ENCODE peak calls at places on chromosome 14, in seven cellular contexts. Q is H1, U is mesendoderm, O is IMR-90, S is neuronal stem cell, P is mesenchymal stem cell, B is H9. L is an unnamed sample.

GRCh38 chr14:50726372-50727107 is 58.4 kb upstream of the SAV1 start:
- DNase-seq in Q (no peak), U (no peak), O (peak), S (no peak), P (peak), B (no peak), L (peak)

GRCh38 chr14:92728781-92729364 is 19.6 kb downstream of the LGMN start:
- DNase-seq in Q (no peak), U (peak), O (peak), S (no peak), P (no peak), B (no peak), L (peak)

GRCh38 chr14:64654072-64654899 is 49.9 kb upstream of the PLEKHG3 start:
- DNase-seq in Q (no peak), U (no peak), O (peak), S (no peak), P (peak), B (no peak), L (peak)

GRCh38 chr14:72518809-72519377 is 375.0 kb downstream of the DPF3 start:
- DNase-seq in Q (no peak), U (no peak), O (no peak), S (no peak), P (no peak), B (no peak), L (no peak)

GRCh38 chr14:105119410-105120025 is 49.1 kb downstream of the JAG2 start:
- DNase-seq in Q (no peak), U (no peak), O (no peak), S (no peak), P (no peak), B (no peak), L (no peak)

GRCh38 chr14:22276913-22277816 is 311.9 kb downstream of the DAD1 start:
- DNase-seq in Q (no peak), U (peak), O (peak), S (no peak), P (peak), B (no peak), L (no peak)

GRCh38 chr14:45679852-45680251 is 426.9 kb upstream of the MIS18BP1 start:
- DNase-seq in Q (no peak), U (peak), O (peak), S (no peak), P (peak), B (no peak), L (no peak)

GRCh38 chr14:50943943-50944646 is at the start of gene PYGL:
- DNase-seq in Q (peak), U (peak), O (peak), S (peak), P (peak), B (peak), L (peak)

GRCh38 chr14:91399868-91400640 is 17.6 kb downstream of the CCDC88C start:
- DNase-seq in Q (peak), U (no peak), O (no peak), S (no peak), P (no peak), B (peak), L (no peak)

GRCh38 chr14:91403069-91403600 is 14.5 kb downstream of the CCDC88C start:
- DNase-seq in Q (no peak), U (no peak), O (no peak), S (no peak), P (no peak), B (peak), L (no peak)

GRCh38 chr14:91402278-91403068 is 15.1 kb downstream of the CCDC88C start:
- DNase-seq in Q (no peak), U (no peak), O (no peak), S (no peak), P (no peak), B (no peak), L (no peak)

GRCh38 chr14:91400696-91401095 is 16.9 kb downstream of the CCDC88C start:
- DNase-seq in Q (no peak), U (no peak), O (peak), S (no peak), P (no peak), B (no peak), L (no peak)

GRCh38 chr14:91401751-91402150 is 15.9 kb downstream of the CCDC88C start:
- DNase-seq in Q (no peak), U (no peak), O (no peak), S (no peak), P (no peak), B (no peak), L (no peak)
- H3K23ac ChIP-seq in Q (no peak), U (no peak), O (no peak), S (no peak), P (no peak), B (no peak), L (no peak)

GRCh38 chr14:32977913-32978312 is 39.2 kb downstream of the NPAS3 start:
- DNase-seq in Q (no peak), U (no peak), O (no peak), S (no peak), P (no peak), B (no peak), L (no peak)
- H3K27ac ChIP-seq in Q (no peak), U (no peak), O (no peak), S (no peak), P (no peak), B (no peak), L (no peak)

DNA sequence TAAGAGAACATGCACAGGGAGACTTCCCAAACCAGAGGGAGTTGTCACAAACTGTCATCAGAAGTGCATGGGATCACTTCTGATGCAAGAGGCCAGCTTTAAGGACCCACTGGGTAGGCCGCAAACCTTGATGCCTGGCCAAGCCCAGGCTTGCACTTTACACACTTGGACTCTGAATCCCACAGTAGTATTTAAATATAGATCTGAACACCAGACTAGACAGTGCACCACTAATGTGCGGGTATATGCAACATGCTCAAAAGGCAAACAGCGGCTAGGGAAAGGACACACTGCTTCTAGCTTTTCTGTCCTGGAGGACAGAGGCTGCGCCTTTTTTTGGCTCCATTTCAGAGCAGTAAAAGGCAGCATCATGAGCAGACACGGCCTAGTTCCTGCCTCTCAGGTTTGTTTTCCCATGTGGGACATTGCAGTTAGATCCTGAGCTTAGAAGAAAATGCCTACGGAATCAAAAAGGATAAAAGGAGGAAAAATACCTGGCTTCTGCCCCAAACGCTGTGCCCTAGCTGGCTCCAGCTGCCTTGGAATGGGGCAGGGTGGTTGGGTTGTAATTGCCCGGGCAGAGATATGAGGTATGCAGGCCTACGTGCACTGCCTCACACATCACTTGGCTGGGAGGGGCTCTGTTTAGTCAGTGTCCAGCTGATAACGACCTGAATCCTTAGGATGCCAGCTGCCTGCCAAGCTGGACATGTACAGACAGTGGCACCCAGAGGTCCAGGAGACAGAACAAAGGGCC is 84.5 kb upstream of the EGLN3 start:
- DNase-seq in Q (no peak), U (no peak), O (no peak), S (no peak), P (no peak), B (no peak), L (no peak)
- H3K4ac ChIP-seq in Q (no peak), U (no peak), O (no peak), S (no peak), P (no peak), B (no peak), L (no peak)

DNA sequence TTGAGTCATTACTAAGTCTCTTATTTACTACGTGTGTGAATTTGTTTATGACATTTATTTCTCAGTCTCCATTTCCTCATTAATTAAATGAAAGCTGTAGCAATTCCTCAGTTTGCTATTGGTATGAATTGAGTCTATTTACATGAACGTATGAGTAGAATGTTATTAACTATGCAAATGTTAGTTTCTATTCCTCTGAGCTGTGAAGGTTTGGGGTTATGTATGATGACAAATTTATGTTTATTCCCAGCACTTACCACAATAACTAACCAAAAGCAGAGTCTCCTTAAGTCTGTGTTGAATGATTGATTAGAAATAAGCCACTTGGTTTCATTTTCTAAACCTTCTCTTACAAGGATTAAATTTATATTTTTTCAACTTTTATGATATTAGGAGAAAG is 1340.9 kb downstream of the FSCB start:
- DNase-seq in Q (no peak), U (no peak), O (no peak), S (no peak), P (no peak), B (no peak), L (no peak)
- H3K23ac ChIP-seq in Q (no peak), U (no peak), O (no peak), S (no peak), P (no peak), B (no peak), L (no peak)

GRCh38 chr14:99915305-99916090 is 122.3 kb downstream of the EML1 start:
- DNase-seq in Q (peak), U (no peak), O (no peak), S (no peak), P (no peak), B (no peak), L (no peak)
- H3K27ac ChIP-seq in Q (no peak), U (no peak), O (no peak), S (no peak), P (no peak), B (no peak), L (no peak)

DNA sequence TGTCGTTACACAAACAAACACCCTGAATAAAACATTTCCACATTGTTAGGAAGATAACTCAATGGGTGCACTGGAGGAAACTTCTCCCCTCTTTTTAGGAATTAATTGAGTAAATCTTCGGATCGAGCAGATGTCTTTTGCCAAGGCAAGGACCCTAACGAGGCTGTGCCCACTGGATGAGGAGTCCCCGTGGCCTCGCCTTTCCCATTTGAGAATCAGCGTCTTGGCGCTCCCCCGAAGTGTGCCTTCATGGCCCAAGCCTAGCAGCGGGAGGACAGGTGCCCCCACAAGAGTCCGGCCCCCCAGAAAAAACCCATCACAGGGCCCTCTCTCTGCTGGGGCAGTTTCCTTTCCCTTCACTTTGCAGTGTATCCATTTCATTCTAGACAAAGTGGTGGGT is 246.6 kb downstream of the BCL11B start:
- DNase-seq in Q (no peak), U (no peak), O (no peak), S (no peak), P (no peak), B (no peak), L (no peak)
- H3K4ac ChIP-seq in Q (no peak), U (no peak), O (no peak), S (no peak), P (no peak), B (no peak), L (no peak)

L was measured in trophoblast cell.